ENCODE peak calls at places on chromosome 11, in four cellular contexts. X is HCT116, W is transverse colon, L is psoas muscle. V is an unnamed sample. For H3K27me3, the result is how much of the 10 kb centered on the place peaks cover.

GRCh38 chr11:71395010-71395560 is 53.1 kb downstream of the DHCR7 start:
- DNase-seq in X (no peak), W (no peak), L (no peak), V (no peak)

GRCh38 chr11:128180446-128181089 is 406.8 kb downstream of the ETS1 start:
- DNase-seq in X (no peak), W (no peak), L (no peak), V (peak)

GRCh38 chr11:57751676-57752253 is at the start of gene BTBD18:
- DNase-seq in X (no peak), W (peak), L (no peak), V (no peak)

GRCh38 chr11:106076421-106076922 is 675 bp downstream of the KBTBD3 start:
- DNase-seq in X (no peak), W (peak), L (no peak), V (no peak)

GRCh38 chr11:46298699-46299424 is 21.4 kb downstream of the CREB3L1 start:
- DNase-seq in X (no peak), W (no peak), L (no peak), V (no peak)

GRCh38 chr11:6240691-6241285 is 1.9 kb downstream of the CNGA4 start:
- DNase-seq in X (no peak), W (no peak), L (no peak), V (no peak)

GRCh38 chr11:75968021-75968685 is 153.1 kb downstream of the UVRAG start:
- DNase-seq in X (no peak), W (no peak), L (no peak), V (no peak)

GRCh38 chr11:2127357-2127971 is 11.7 kb downstream of the IGF2 start:
- DNase-seq in X (no peak), W (no peak), L (no peak), V (no peak)

GRCh38 chr11:80873309-80873999 is 1432.6 kb upstream of the TENM4 start:
- DNase-seq in X (no peak), W (no peak), L (no peak), V (no peak)

GRCh38 chr11:27468643-27469332 is 3.8 kb downstream of the LGR4 start:
- DNase-seq in X (no peak), W (no peak), L (no peak), V (peak)

GRCh38 chr11:77619576-77620198 is 17.9 kb downstream of the CLNS1A start:
- DNase-seq in X (peak), W (no peak), L (no peak), V (peak)

GRCh38 chr11:45511566-45511965 is 153.9 kb downstream of the CHST1 start:
- DNase-seq in X (no peak), W (no peak), L (no peak), V (no peak)

GRCh38 chr11:21948876-21949275 is 244.0 kb upstream of the ANO5 start:
- DNase-seq in X (no peak), W (no peak), L (no peak), V (no peak)

GRCh38 chr11:110093407-110094297 is 460 bp downstream of the ZC3H12C start:
- DNase-seq in X (peak), W (peak), L (peak), V (no peak)

GRCh38 chr11:13368041-13368446 is 90.5 kb downstream of the BMAL1 start:
- DNase-seq in X (no peak), W (no peak), L (no peak), V (peak)

GRCh38 chr11:44974402-44975000 is 23.8 kb upstream of the TP53I11 start:
- DNase-seq in X (no peak), W (no peak), L (no peak), V (no peak)

GRCh38 chr11:13009921-13010736 is 1.0 kb downstream of the RASSF10 start:
- DNase-seq in X (no peak), W (no peak), L (peak), V (no peak)

GRCh38 chr11:18209058-18209457 is 27.5 kb downstream of the SAA4 start:
- DNase-seq in X (no peak), W (no peak), L (no peak), V (no peak)

GRCh38 chr11:61532136-61533038 is 23.8 kb downstream of the LRRC10B start:
- DNase-seq in X (no peak), W (peak), L (no peak), V (no peak)

GRCh38 chr11:88398372-88399140 is 61.0 kb upstream of the CTSC start:
- DNase-seq in X (peak), W (no peak), L (no peak), V (peak)

GRCh38 chr11:9972917-9973504 is 309.1 kb downstream of the SWAP70 start:
- DNase-seq in X (peak), W (no peak), L (no peak), V (no peak)

GRCh38 chr11:72301486-72301885 is 57.5 kb upstream of the PHOX2A start:
- DNase-seq in X (no peak), W (no peak), L (no peak), V (no peak)

DNA sequence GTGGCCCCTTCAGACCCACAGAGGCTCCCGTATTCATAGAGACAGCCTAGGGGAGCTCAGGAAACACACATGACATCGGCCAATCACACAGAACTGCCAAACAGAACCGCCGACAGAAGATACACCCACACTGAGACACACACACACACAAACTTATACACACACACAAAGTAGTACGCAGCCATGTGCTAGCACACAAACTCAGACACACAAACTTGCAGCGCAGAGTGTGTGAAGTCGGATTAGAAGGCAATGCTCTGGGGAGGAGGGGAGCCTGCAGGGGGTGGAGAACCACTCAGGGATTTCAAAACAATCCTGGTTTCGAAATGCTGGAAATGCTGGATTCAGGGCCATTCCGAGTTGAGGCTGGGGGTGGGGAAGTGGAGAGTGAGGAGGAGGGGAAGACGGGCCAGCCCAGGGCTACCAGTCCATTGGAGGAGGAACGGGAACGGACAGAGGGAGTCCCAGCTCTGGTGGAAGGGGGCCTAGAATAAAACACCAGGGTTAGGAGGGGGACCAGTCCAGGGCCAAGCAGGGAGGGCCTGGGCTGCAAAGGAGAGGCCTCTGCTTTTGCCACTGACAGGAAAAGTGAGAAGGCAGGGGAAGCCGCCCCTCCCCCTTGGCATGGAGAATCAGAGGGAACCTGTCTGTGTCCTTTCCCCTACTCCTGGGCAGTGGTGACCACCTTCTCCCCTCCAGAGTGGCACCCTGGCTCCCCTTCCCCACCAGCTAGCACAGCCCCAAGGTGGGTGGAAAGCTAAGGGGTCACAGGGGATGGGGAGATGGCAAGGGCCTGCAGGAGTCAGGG is 4.4 kb downstream of the BCL9L start:
- DNase-seq in X (no peak), W (peak), L (peak), V (no peak)
- H3K4me3 ChIP-seq in X (peak), W (peak), L (peak), V (peak)

GRCh38 chr11:29490951-29491350 is 525.9 kb downstream of the KCNA4 start:
- DNase-seq in X (no peak), W (no peak), L (no peak), V (no peak)
- TF ChIP-seq CTCF in X (no peak), W (no peak), L (no peak), V (no peak)

GRCh38 chr11:104967493-104968364 is 645 bp downstream of the CASP4 start:
- DNase-seq in X (no peak), W (no peak), L (no peak), V (no peak)

GRCh38 chr11:104968365-104968855 is at the start of gene CASP4:
- DNase-seq in X (peak), W (peak), L (no peak), V (no peak)

GRCh38 chr11:104968856-104969776 is 742 bp upstream of the CASP4 start:
- DNase-seq in X (no peak), W (peak), L (peak), V (no peak)

GRCh38 chr11:104973616-104974015 is 5.2 kb upstream of the CASP4 start:
- DNase-seq in X (no peak), W (no peak), L (no peak), V (no peak)

GRCh38 chr11:104970756-104971155 is 2.4 kb upstream of the CASP4 start:
- DNase-seq in X (no peak), W (no peak), L (no peak), V (no peak)
- H3K27me3 ChIP-seq in X (under half), W (under half), L (under half), V (under half)

GRCh38 chr11:123194308-123195181 is 503 bp downstream of the CLMP start:
- DNase-seq in X (no peak), W (no peak), L (peak), V (no peak)
- H3K4me3 ChIP-seq in X (peak), W (peak), L (peak), V (peak)

GRCh38 chr11:34585870-34586654 is 34.8 kb upstream of the EHF start:
- DNase-seq in X (peak), W (no peak), L (no peak), V (no peak)
- TF ChIP-seq CTCF in X (peak), W (peak), L (peak), V (peak)

V was measured in kidney epithelial cell.